ENCODE peak calls at places on chromosome 5, in four cellular contexts. One of them, this sample, is unnamed. For H3K36me3 and H3K27me3, the result is how much of the 10 kb centered on the place peaks cover.

GRCh38 chr5:35066260-35066795 is 18.6 kb upstream of the AGXT2 start:
- DNase-seq in tibial nerve: no peak
- DNase-seq in MM.1S: no peak
- DNase-seq in ovary: no peak
- DNase-seq in this sample: no peak

GRCh38 chr5:97164846-97165245 is 18.2 kb downstream of the RIOK2 start:
- DNase-seq in MM.1S: no peak
- DNase-seq in ovary: no peak
- DNase-seq in tibial nerve: no peak
- DNase-seq in this sample: no peak

GRCh38 chr5:126745259-126745992 is 31.5 kb upstream of the LMNB1 start:
- DNase-seq in MM.1S: no peak
- DNase-seq in ovary: no peak
- DNase-seq in tibial nerve: no peak
- DNase-seq in this sample: no peak

GRCh38 chr5:120454094-120454798 is 9.9 kb upstream of the PRR16 start:
- DNase-seq in tibial nerve: no peak
- DNase-seq in ovary: no peak
- DNase-seq in MM.1S: no peak
- DNase-seq in this sample: no peak

GRCh38 chr5:27240791-27241190 is 202.4 kb upstream of the CDH9 start:
- DNase-seq in ovary: no peak
- DNase-seq in MM.1S: no peak
- DNase-seq in tibial nerve: no peak
- DNase-seq in this sample: no peak

GRCh38 chr5:83281658-83282057 is 189.9 kb upstream of the VCAN start:
- DNase-seq in tibial nerve: no peak
- DNase-seq in ovary: no peak
- DNase-seq in MM.1S: no peak
- DNase-seq in this sample: no peak

GRCh38 chr5:72107874-72108199 is 562 bp downstream of the MAP1B start:
- DNase-seq in MM.1S: peak
- DNase-seq in ovary: peak
- DNase-seq in tibial nerve: no peak
- DNase-seq in this sample: no peak

GRCh38 chr5:23506329-23507236 is 826 bp upstream of the PRDM9 start:
- DNase-seq in tibial nerve: no peak
- DNase-seq in ovary: no peak
- DNase-seq in MM.1S: no peak
- DNase-seq in this sample: no peak

GRCh38 chr5:172005708-172006377 is 595 bp downstream of the FBXW11 start:
- DNase-seq in tibial nerve: no peak
- DNase-seq in MM.1S: no peak
- DNase-seq in ovary: peak
- DNase-seq in this sample: peak

GRCh38 chr5:73435640-73436534 is 12.7 kb downstream of the FOXD1 start:
- DNase-seq in MM.1S: no peak
- DNase-seq in ovary: no peak
- DNase-seq in tibial nerve: no peak
- DNase-seq in this sample: no peak
- H3K27ac ChIP-seq in MM.1S: no peak
- H3K27ac ChIP-seq in ovary: no peak
- H3K27ac ChIP-seq in tibial nerve: peak
- H3K27ac ChIP-seq in this sample: no peak

GRCh38 chr5:149407331-149408251 is 28.5 kb upstream of the IL17B start:
- DNase-seq in ovary: no peak
- DNase-seq in MM.1S: no peak
- DNase-seq in tibial nerve: no peak
- DNase-seq in this sample: no peak
- H3K36me3 ChIP-seq in ovary: under half
- H3K36me3 ChIP-seq in MM.1S: under half
- H3K36me3 ChIP-seq in tibial nerve: under half
- H3K36me3 ChIP-seq in this sample: under half

DNA sequence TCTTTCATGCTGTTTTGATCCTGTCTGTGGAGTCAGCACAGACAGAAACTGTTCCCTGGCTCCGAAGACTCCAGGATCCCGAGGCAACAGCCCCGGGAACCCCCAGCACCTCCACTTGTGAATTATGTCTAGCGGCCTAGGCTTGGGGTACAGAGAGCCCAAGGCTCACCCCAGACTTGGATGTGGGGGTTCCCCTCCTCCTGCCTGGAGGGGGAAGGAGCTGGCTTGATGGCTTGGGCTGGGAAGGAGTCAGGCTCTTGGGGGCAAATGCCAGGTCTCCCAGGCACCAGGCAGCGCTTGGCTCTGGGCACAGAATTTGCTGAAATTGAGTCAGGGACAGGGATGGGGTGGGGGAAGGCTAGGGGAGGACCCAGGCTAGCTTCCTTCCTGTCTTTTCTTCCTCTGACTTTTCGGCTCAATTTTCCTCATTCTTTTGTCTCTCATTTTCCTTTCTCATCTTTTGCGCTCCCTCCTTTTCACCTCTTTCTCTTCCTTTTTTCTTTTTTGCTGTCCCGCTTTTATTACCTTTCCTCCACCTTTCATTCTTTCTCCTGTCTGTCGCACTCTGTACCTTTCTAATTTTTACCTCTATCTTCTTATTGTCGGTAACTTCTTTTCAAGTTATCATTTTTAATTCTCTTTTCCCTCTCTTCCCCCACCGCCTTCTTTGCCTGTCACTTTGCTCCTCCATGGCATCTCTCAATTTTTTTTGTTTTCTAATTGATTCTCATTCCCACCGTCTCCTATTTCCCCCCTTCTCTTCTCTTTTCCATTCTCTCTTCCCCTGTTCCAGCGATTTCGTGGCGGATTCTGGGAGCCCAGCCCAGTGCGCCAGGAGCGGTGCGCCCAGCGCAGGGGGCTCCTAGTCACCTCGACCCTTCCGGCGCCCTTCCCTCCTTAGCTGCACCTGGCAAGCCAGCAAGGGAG is 10.5 kb downstream of the MSX2 start:
- DNase-seq in tibial nerve: no peak
- DNase-seq in MM.1S: no peak
- DNase-seq in ovary: no peak
- DNase-seq in this sample: no peak
- H3K27me3 ChIP-seq in tibial nerve: half or more
- H3K27me3 ChIP-seq in MM.1S: under half
- H3K27me3 ChIP-seq in ovary: under half
- H3K27me3 ChIP-seq in this sample: under half

GRCh38 chr5:148428825-148429224 is 45.1 kb downstream of the FBXO38 start:
- DNase-seq in tibial nerve: no peak
- DNase-seq in ovary: no peak
- DNase-seq in MM.1S: no peak
- DNase-seq in this sample: no peak

GRCh38 chr5:148425808-148426207 is 42.0 kb downstream of the FBXO38 start:
- DNase-seq in ovary: no peak
- DNase-seq in tibial nerve: no peak
- DNase-seq in MM.1S: no peak
- DNase-seq in this sample: no peak

GRCh38 chr5:148426514-148426913 is 42.8 kb downstream of the FBXO38 start:
- DNase-seq in ovary: no peak
- DNase-seq in tibial nerve: no peak
- DNase-seq in MM.1S: no peak
- DNase-seq in this sample: no peak

GRCh38 chr5:148421661-148422060 is 37.9 kb downstream of the FBXO38 start:
- DNase-seq in ovary: no peak
- DNase-seq in MM.1S: no peak
- DNase-seq in tibial nerve: no peak
- DNase-seq in this sample: no peak

GRCh38 chr5:148427370-148428042 is 43.7 kb downstream of the FBXO38 start:
- DNase-seq in tibial nerve: no peak
- DNase-seq in MM.1S: no peak
- DNase-seq in ovary: no peak
- DNase-seq in this sample: no peak
- H3K27ac ChIP-seq in tibial nerve: no peak
- H3K27ac ChIP-seq in MM.1S: no peak
- H3K27ac ChIP-seq in ovary: no peak
- H3K27ac ChIP-seq in this sample: no peak

DNA sequence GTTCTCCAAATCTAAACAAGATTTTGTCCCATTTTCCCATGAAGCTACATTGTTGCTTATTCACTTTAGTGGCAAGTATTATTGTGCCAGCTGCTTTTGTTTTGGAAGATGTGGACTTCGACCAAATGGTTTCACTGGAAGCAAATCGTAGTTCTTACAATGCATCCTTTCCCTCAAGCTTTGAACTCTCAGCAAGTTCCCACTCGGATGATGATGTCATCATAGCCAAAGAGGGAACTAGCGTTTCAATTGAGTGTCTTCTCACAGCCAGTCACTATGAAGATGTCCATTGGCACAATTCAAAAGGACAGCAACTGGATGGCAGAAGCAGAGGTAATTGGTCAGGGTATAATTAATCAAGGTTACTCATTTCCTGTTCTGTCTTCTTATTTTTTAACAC is 10.9 kb downstream of the MFAP3 start:
- DNase-seq in MM.1S: no peak
- DNase-seq in tibial nerve: no peak
- DNase-seq in ovary: no peak
- DNase-seq in this sample: no peak
- H3K36me3 ChIP-seq in MM.1S: under half
- H3K36me3 ChIP-seq in tibial nerve: under half
- H3K36me3 ChIP-seq in ovary: under half
- H3K36me3 ChIP-seq in this sample: under half

DNA sequence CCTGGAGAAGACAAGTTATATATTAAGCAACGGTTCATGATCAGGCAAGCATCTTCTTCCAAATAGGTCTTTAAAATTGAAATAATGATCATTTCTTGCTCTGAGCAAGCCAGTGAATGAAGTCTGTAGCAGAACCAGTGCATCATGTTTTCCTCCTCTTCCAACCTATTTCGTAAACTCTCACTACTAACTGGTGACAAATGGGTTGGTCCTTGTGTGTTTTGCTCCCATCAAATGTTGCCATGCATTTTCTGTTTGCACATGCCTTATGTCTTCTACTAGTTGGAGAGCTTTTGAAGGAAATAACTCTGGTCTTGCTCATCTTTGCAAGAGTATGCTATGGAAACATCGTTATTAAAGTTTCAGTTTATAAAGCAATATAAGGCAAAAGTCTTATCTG is 37.2 kb upstream of the SPDL1 start:
- DNase-seq in MM.1S: no peak
- DNase-seq in ovary: no peak
- DNase-seq in tibial nerve: no peak
- DNase-seq in this sample: no peak
- H3K27me3 ChIP-seq in MM.1S: under half
- H3K27me3 ChIP-seq in ovary: under half
- H3K27me3 ChIP-seq in tibial nerve: under half
- H3K27me3 ChIP-seq in this sample: under half

This sample was measured in naive thymus-derived CD4-positive, alpha-beta T cell.